ENCODE peak calls at places on chromosomes 3 and 15, in nine cellular contexts. One of them, this sample, is unnamed.

GRCh38 chr15:100131321-100132224 is 210.2 kb downstream of the ADAMTS17 start:
- DNase-seq in uterus: no peak
- DNase-seq in cardiac muscle cell: peak
- DNase-seq in stomach: peak
- DNase-seq in cardiac fibroblast: peak
- DNase-seq in WERI-Rb-1: no peak
- DNase-seq in esophagus muscularis mucosa: no peak
- DNase-seq in Panc1: no peak
- DNase-seq in left lung: no peak
- DNase-seq in this sample: no peak

GRCh38 chr3:103002447-103002846 is 567.6 kb downstream of the ZPLD1 start:
- DNase-seq in uterus: no peak
- DNase-seq in cardiac muscle cell: no peak
- DNase-seq in stomach: no peak
- DNase-seq in cardiac fibroblast: no peak
- DNase-seq in WERI-Rb-1: no peak
- DNase-seq in esophagus muscularis mucosa: no peak
- DNase-seq in Panc1: no peak
- DNase-seq in left lung: no peak
- DNase-seq in this sample: no peak

GRCh38 chr3:178170698-178171535 is 365.3 kb upstream of the KCNMB2 start:
- DNase-seq in uterus: no peak
- DNase-seq in cardiac muscle cell: no peak
- DNase-seq in stomach: no peak
- DNase-seq in cardiac fibroblast: peak
- DNase-seq in WERI-Rb-1: no peak
- DNase-seq in esophagus muscularis mucosa: no peak
- DNase-seq in Panc1: peak
- DNase-seq in left lung: no peak
- DNase-seq in this sample: peak

GRCh38 chr15:39127925-39128617 is 452.8 kb upstream of the THBS1 start:
- DNase-seq in uterus: no peak
- DNase-seq in cardiac muscle cell: peak
- DNase-seq in stomach: no peak
- DNase-seq in cardiac fibroblast: peak
- DNase-seq in WERI-Rb-1: no peak
- DNase-seq in esophagus muscularis mucosa: no peak
- DNase-seq in Panc1: peak
- DNase-seq in left lung: no peak
- DNase-seq in this sample: peak

GRCh38 chr3:195763248-195763830 is 42.6 kb downstream of the MUC20 start:
- DNase-seq in uterus: no peak
- DNase-seq in cardiac muscle cell: no peak
- DNase-seq in stomach: no peak
- DNase-seq in cardiac fibroblast: no peak
- DNase-seq in WERI-Rb-1: peak
- DNase-seq in esophagus muscularis mucosa: no peak
- DNase-seq in Panc1: no peak
- DNase-seq in left lung: no peak
- DNase-seq in this sample: no peak

GRCh38 chr3:50571486-50571885 is 2.2 kb downstream of the HEMK1 start:
- DNase-seq in uterus: no peak
- DNase-seq in cardiac muscle cell: no peak
- DNase-seq in stomach: no peak
- DNase-seq in cardiac fibroblast: no peak
- DNase-seq in WERI-Rb-1: no peak
- DNase-seq in esophagus muscularis mucosa: no peak
- DNase-seq in Panc1: no peak
- DNase-seq in left lung: no peak
- DNase-seq in this sample: no peak

GRCh38 chr3:69999191-70000027 is at the start of gene SAMMSON:
- DNase-seq in uterus: peak
- DNase-seq in cardiac muscle cell: no peak
- DNase-seq in stomach: no peak
- DNase-seq in cardiac fibroblast: peak
- DNase-seq in WERI-Rb-1: no peak
- DNase-seq in esophagus muscularis mucosa: no peak
- DNase-seq in Panc1: no peak
- DNase-seq in left lung: no peak
- DNase-seq in this sample: peak

GRCh38 chr15:75928680-75929608 is 25.3 kb downstream of the FBXO22 start:
- DNase-seq in uterus: no peak
- DNase-seq in cardiac muscle cell: peak
- DNase-seq in stomach: peak
- DNase-seq in cardiac fibroblast: peak
- DNase-seq in WERI-Rb-1: peak
- DNase-seq in esophagus muscularis mucosa: no peak
- DNase-seq in Panc1: no peak
- DNase-seq in left lung: no peak
- DNase-seq in this sample: no peak

DNA sequence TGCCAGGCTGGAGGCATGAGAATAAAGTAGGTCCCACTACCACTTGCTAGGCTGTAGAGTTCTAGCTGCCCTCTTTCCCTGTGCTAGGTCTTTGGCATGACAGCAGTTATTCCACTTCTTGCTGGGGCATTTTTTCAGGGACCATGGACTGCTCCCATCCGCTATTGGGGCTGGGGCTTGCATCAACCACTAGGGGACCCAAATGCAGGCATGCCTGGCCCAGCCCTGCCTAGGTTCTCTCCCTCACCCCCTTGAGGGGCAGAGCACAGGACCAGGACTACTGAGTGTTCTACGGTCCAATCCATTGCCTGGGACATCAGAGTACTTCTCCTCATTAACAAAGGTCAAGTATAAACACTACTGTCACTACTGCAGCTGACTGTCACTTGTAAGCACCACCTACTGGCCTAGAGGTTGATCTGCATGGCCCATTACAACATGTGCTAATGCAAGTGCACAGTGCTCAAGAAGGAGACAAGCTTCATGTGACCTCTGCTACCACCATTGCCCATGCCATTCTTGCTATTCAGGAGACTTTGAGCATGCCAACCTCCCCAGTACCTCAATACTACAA is 270.5 kb downstream of the MBNL1 start:
- DNase-seq in uterus: no peak
- DNase-seq in cardiac muscle cell: no peak
- DNase-seq in stomach: no peak
- DNase-seq in cardiac fibroblast: no peak
- DNase-seq in WERI-Rb-1: no peak
- DNase-seq in esophagus muscularis mucosa: no peak
- DNase-seq in Panc1: no peak
- DNase-seq in left lung: no peak
- DNase-seq in this sample: no peak
- TF ChIP-seq CTCF in uterus: no peak
- TF ChIP-seq CTCF in cardiac muscle cell: no peak
- TF ChIP-seq CTCF in stomach: no peak
- TF ChIP-seq CTCF in cardiac fibroblast: no peak
- TF ChIP-seq CTCF in WERI-Rb-1: peak
- TF ChIP-seq CTCF in esophagus muscularis mucosa: no peak
- TF ChIP-seq CTCF in Panc1: peak
- TF ChIP-seq CTCF in left lung: no peak
- TF ChIP-seq CTCF in this sample: no peak

DNA sequence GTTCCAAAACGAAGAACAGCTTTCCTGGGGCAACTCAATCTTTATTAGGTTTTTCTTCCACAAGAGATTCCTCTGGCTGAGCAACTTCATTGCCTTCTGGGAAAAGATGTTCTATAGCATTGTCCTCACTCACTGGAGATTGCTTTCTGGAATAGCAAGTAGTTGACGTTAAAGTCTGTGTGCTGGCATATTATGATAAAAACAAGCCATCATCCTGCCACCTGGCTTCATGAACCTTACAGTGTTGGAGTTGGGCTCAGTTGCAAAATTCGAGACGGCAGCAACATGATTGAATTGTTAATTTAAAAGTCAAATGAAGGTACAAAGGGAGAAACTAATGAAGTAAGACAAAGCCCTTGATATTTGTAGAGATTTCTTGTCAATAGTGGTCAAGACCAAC is 140.5 kb upstream of the PEX5L start:
- DNase-seq in uterus: no peak
- DNase-seq in cardiac muscle cell: no peak
- DNase-seq in stomach: no peak
- DNase-seq in cardiac fibroblast: no peak
- DNase-seq in WERI-Rb-1: no peak
- DNase-seq in esophagus muscularis mucosa: no peak
- DNase-seq in Panc1: no peak
- DNase-seq in left lung: no peak
- DNase-seq in this sample: no peak
- H3K4me3 ChIP-seq in uterus: no peak
- H3K4me3 ChIP-seq in cardiac muscle cell: no peak
- H3K4me3 ChIP-seq in stomach: no peak
- H3K4me3 ChIP-seq in cardiac fibroblast: no peak
- H3K4me3 ChIP-seq in WERI-Rb-1: no peak
- H3K4me3 ChIP-seq in esophagus muscularis mucosa: no peak
- H3K4me3 ChIP-seq in Panc1: no peak
- H3K4me3 ChIP-seq in left lung: no peak
- H3K4me3 ChIP-seq in this sample: no peak

GRCh38 chr3:183560607-183561006 is 5.1 kb upstream of the KLHL6 start:
- DNase-seq in uterus: no peak
- DNase-seq in cardiac muscle cell: no peak
- DNase-seq in stomach: no peak
- DNase-seq in cardiac fibroblast: no peak
- DNase-seq in WERI-Rb-1: peak
- DNase-seq in esophagus muscularis mucosa: no peak
- DNase-seq in Panc1: no peak
- DNase-seq in left lung: no peak
- DNase-seq in this sample: no peak
- TF ChIP-seq CTCF in uterus: no peak
- TF ChIP-seq CTCF in cardiac muscle cell: no peak
- TF ChIP-seq CTCF in stomach: no peak
- TF ChIP-seq CTCF in cardiac fibroblast: no peak
- TF ChIP-seq CTCF in WERI-Rb-1: peak
- TF ChIP-seq CTCF in esophagus muscularis mucosa: peak
- TF ChIP-seq CTCF in Panc1: no peak
- TF ChIP-seq CTCF in left lung: no peak
- TF ChIP-seq CTCF in this sample: peak

GRCh38 chr3:48296699-48297098 is 36.8 kb downstream of the SPINK8 start:
- DNase-seq in uterus: no peak
- DNase-seq in cardiac muscle cell: no peak
- DNase-seq in stomach: no peak
- DNase-seq in cardiac fibroblast: no peak
- DNase-seq in WERI-Rb-1: no peak
- DNase-seq in esophagus muscularis mucosa: no peak
- DNase-seq in Panc1: no peak
- DNase-seq in left lung: no peak
- DNase-seq in this sample: no peak
- H3K4me3 ChIP-seq in uterus: no peak
- H3K4me3 ChIP-seq in cardiac muscle cell: no peak
- H3K4me3 ChIP-seq in stomach: no peak
- H3K4me3 ChIP-seq in cardiac fibroblast: no peak
- H3K4me3 ChIP-seq in WERI-Rb-1: no peak
- H3K4me3 ChIP-seq in esophagus muscularis mucosa: no peak
- H3K4me3 ChIP-seq in Panc1: no peak
- H3K4me3 ChIP-seq in left lung: no peak
- H3K4me3 ChIP-seq in this sample: no peak

DNA sequence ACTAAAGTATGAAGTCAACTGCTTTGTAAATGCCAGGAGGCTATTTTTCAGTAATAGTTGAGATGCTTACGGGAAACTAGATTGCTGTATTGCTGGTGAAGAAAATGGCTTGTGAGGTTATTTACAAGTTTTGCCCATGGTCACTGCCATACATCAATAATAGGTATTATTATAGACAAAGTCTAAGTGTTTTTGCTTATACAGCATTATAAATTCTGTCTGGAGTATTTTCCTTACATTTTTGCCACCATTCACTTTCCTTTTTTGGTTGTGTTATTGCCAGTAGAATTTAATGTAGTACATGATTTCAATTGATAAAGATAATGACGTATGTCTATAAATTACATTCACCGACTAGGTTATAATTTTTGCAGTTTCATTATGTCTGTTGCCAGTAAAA is 114.2 kb downstream of the CDIN1 start:
- DNase-seq in uterus: no peak
- DNase-seq in cardiac muscle cell: no peak
- DNase-seq in stomach: no peak
- DNase-seq in cardiac fibroblast: no peak
- DNase-seq in WERI-Rb-1: no peak
- DNase-seq in esophagus muscularis mucosa: no peak
- DNase-seq in Panc1: no peak
- DNase-seq in left lung: no peak
- DNase-seq in this sample: no peak
- TF ChIP-seq CTCF in uterus: no peak
- TF ChIP-seq CTCF in cardiac muscle cell: no peak
- TF ChIP-seq CTCF in stomach: no peak
- TF ChIP-seq CTCF in cardiac fibroblast: no peak
- TF ChIP-seq CTCF in WERI-Rb-1: no peak
- TF ChIP-seq CTCF in esophagus muscularis mucosa: no peak
- TF ChIP-seq CTCF in Panc1: no peak
- TF ChIP-seq CTCF in left lung: no peak
- TF ChIP-seq CTCF in this sample: no peak

DNA sequence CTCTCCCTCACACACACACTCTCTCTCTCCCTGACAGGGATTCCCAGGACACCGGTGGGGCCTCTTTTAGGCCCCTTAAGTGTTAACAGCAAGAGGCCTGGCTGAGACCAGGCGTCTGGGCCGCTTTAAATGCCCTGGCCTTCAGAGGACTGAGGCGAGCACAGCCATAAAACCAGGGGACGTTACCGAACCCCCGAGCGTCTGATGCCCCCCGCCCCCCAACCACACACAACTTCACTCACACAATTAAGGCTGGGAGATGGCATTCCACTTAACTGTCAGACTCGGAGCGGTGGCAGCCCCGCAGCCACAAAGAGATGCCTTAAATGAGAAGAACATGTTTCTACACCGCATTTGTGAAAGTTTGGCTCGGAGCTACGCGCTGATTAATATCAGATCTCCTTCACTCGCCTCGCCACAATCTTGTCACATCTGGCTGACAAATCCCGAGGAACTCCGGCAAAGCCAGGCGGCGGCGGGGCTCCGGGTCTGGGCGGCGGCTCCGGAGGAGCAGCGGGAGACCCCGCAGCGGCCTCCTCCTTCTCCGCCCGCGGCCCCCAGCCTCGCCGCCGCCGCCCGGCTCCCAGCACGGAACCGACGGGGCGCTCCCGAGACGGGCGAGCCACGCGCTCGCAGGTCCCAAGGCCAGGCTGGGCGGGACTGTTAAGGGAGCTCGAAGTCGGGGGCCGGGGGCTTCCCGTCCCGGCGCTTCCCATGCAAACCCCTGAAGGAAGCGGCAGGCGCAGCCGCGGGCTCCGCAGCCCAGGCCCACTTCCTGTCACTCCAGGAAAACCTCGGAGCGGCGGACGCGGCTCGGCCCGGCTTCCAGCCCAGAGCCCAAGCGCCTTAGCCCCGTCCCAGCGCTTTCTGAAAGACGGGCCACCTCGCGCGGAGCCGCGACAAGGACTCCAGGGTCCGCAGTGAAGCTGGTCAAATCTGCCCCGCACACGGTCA is 1.3 kb downstream of the BNC1 start:
- DNase-seq in uterus: no peak
- DNase-seq in cardiac muscle cell: peak
- DNase-seq in stomach: no peak
- DNase-seq in cardiac fibroblast: peak
- DNase-seq in WERI-Rb-1: no peak
- DNase-seq in esophagus muscularis mucosa: peak
- DNase-seq in Panc1: no peak
- DNase-seq in left lung: no peak
- DNase-seq in this sample: no peak
- H3K4me3 ChIP-seq in uterus: peak
- H3K4me3 ChIP-seq in cardiac muscle cell: peak
- H3K4me3 ChIP-seq in stomach: peak
- H3K4me3 ChIP-seq in cardiac fibroblast: peak
- H3K4me3 ChIP-seq in WERI-Rb-1: peak
- H3K4me3 ChIP-seq in esophagus muscularis mucosa: peak
- H3K4me3 ChIP-seq in Panc1: no peak
- H3K4me3 ChIP-seq in left lung: peak
- H3K4me3 ChIP-seq in this sample: peak